ENCODE peak calls at places on chromosomes 12 and 14, in ten cellular contexts. V is foreskin fibroblast, Q is retinal pigment epithelial cell, S is cardiac fibroblast, F is body of pancreas, N is thyroid gland, O is fibroblast of the aortic adventitia, I is left ventricle myocardium inferior, K is GM12865, L is BJ. R is an unnamed sample.

GRCh38 chr12:45989277-45989856 is 1.0 kb downstream of the SCAF11 start:
- DNase-seq in V (no peak), Q (no peak), S (peak), F (no peak), N (no peak), O (peak), I (no peak), K (peak), L (no peak), R (no peak)

GRCh38 chr14:94317259-94317658 is 5.9 kb downstream of the SERPINA6 start:
- DNase-seq in V (peak), Q (peak), S (peak), F (no peak), N (peak), O (peak), I (peak), K (no peak), L (no peak), R (no peak)

GRCh38 chr12:98725481-98726247 is 80.6 kb downstream of the APAF1 start:
- DNase-seq in V (peak), Q (no peak), S (peak), F (peak), N (peak), O (peak), I (no peak), K (peak), L (no peak), R (peak)

GRCh38 chr14:94355191-94355794 is 32.2 kb upstream of the SERPINA6 start:
- DNase-seq in V (peak), Q (no peak), S (peak), F (peak), N (peak), O (peak), I (peak), K (no peak), L (no peak), R (peak)

GRCh38 chr14:51597511-51597920 is 54.2 kb upstream of the FRMD6 start:
- DNase-seq in V (peak), Q (no peak), S (no peak), F (no peak), N (no peak), O (no peak), I (no peak), K (no peak), L (peak), R (no peak)

GRCh38 chr12:26749781-26750180 is 83.2 kb downstream of the ITPR2 start:
- DNase-seq in V (no peak), Q (no peak), S (no peak), F (no peak), N (no peak), O (no peak), I (no peak), K (peak), L (no peak), R (no peak)

GRCh38 chr12:52170827-52171226 is 21.0 kb downstream of the KRT80 start:
- DNase-seq in V (no peak), Q (no peak), S (no peak), F (no peak), N (no peak), O (no peak), I (no peak), K (no peak), L (no peak), R (no peak)

GRCh38 chr12:25852792-25853191 is 105.7 kb upstream of the RASSF8 start:
- DNase-seq in V (peak), Q (no peak), S (peak), F (no peak), N (no peak), O (no peak), I (no peak), K (no peak), L (peak), R (peak)

GRCh38 chr14:45698462-45699134 is 445.6 kb upstream of the MIS18BP1 start:
- DNase-seq in V (peak), Q (peak), S (no peak), F (peak), N (peak), O (no peak), I (no peak), K (no peak), L (no peak), R (no peak)

GRCh38 chr12:52285851-52286530 is 5.3 kb downstream of the KRT81 start:
- DNase-seq in V (no peak), Q (no peak), S (no peak), F (no peak), N (no peak), O (no peak), I (no peak), K (no peak), L (no peak), R (no peak)

GRCh38 chr14:36955967-36956366 is 216.4 kb downstream of the SLC25A21 start:
- DNase-seq in V (no peak), Q (no peak), S (no peak), F (no peak), N (no peak), O (no peak), I (no peak), K (no peak), L (no peak), R (no peak)

GRCh38 chr14:28375295-28375694 is 391.3 kb upstream of the FOXG1 start:
- DNase-seq in V (peak), Q (no peak), S (peak), F (no peak), N (no peak), O (peak), I (no peak), K (no peak), L (no peak), R (peak)

GRCh38 chr12:124440841-124441381 is 126.5 kb downstream of the NCOR2 start:
- DNase-seq in V (no peak), Q (no peak), S (peak), F (no peak), N (no peak), O (no peak), I (no peak), K (no peak), L (no peak), R (no peak)

GRCh38 chr14:37122288-37122687 is 50.1 kb downstream of the SLC25A21 start:
- DNase-seq in V (peak), Q (peak), S (peak), F (no peak), N (no peak), O (peak), I (no peak), K (no peak), L (no peak), R (peak)

GRCh38 chr14:63922696-63923421 is 70.1 kb downstream of the SYNE2 start:
- DNase-seq in V (no peak), Q (peak), S (peak), F (peak), N (peak), O (peak), I (no peak), K (no peak), L (no peak), R (no peak)

GRCh38 chr14:93301821-93302447 is 30.9 kb downstream of the BTBD7 start:
- DNase-seq in V (no peak), Q (peak), S (no peak), F (no peak), N (no peak), O (no peak), I (no peak), K (no peak), L (no peak), R (peak)

GRCh38 chr12:46404225-46404631 is 31.7 kb upstream of the SLC38A2 start:
- DNase-seq in V (peak), Q (no peak), S (peak), F (no peak), N (no peak), O (peak), I (no peak), K (peak), L (no peak), R (peak)

GRCh38 chr12:130246560-130246959 is 84.3 kb downstream of the FZD10 start:
- DNase-seq in V (no peak), Q (no peak), S (no peak), F (no peak), N (no peak), O (no peak), I (no peak), K (no peak), L (no peak), R (no peak)

GRCh38 chr12:9646794-9647622 is 22.5 kb upstream of the CLEC2D start:
- DNase-seq in V (peak), Q (no peak), S (peak), F (no peak), N (no peak), O (peak), I (no peak), K (peak), L (no peak), R (peak)

GRCh38 chr14:66401447-66402095 is 84.6 kb upstream of the CCDC196 start:
- DNase-seq in V (peak), Q (no peak), S (peak), F (peak), N (peak), O (peak), I (no peak), K (peak), L (no peak), R (peak)

GRCh38 chr14:60650382-60650961 is 1.2 kb upstream of the SIX1 start:
- DNase-seq in V (peak), Q (no peak), S (no peak), F (no peak), N (no peak), O (peak), I (no peak), K (no peak), L (no peak), R (no peak)

GRCh38 chr12:69555461-69555860 is 29.8 kb upstream of the CCT2 start:
- DNase-seq in V (peak), Q (no peak), S (peak), F (no peak), N (no peak), O (peak), I (no peak), K (no peak), L (peak), R (peak)

GRCh38 chr12:88493651-88494050 is 86.6 kb downstream of the KITLG start:
- DNase-seq in V (peak), Q (no peak), S (peak), F (no peak), N (no peak), O (peak), I (no peak), K (no peak), L (no peak), R (peak)

GRCh38 chr14:35319509-35319908 is 27.3 kb downstream of the PSMA6 start:
- DNase-seq in V (no peak), Q (no peak), S (no peak), F (no peak), N (no peak), O (no peak), I (no peak), K (no peak), L (no peak), R (no peak)

GRCh38 chr12:122886851-122887816 is 8.8 kb downstream of the VPS37B start:
- DNase-seq in V (peak), Q (peak), S (peak), F (no peak), N (no peak), O (no peak), I (no peak), K (peak), L (no peak), R (peak)

GRCh38 chr14:20499108-20499507 is 6.2 kb upstream of the RNASE10 start:
- DNase-seq in V (no peak), Q (no peak), S (no peak), F (no peak), N (no peak), O (no peak), I (no peak), K (peak), L (no peak), R (no peak)

GRCh38 chr14:72305555-72305954 is 373.3 kb downstream of the RGS6 start:
- DNase-seq in V (no peak), Q (no peak), S (no peak), F (no peak), N (no peak), O (no peak), I (no peak), K (peak), L (no peak), R (no peak)

GRCh38 chr12:106771425-106771824 is 3.1 kb upstream of the RIC8B start:
- DNase-seq in V (no peak), Q (no peak), S (no peak), F (no peak), N (no peak), O (no peak), I (no peak), K (no peak), L (no peak), R (no peak)

GRCh38 chr12:106773945-106774807 is at the start of gene RIC8B:
- DNase-seq in V (peak), Q (peak), S (peak), F (peak), N (peak), O (peak), I (peak), K (peak), L (peak), R (peak)

GRCh38 chr12:106776897-106777296 is 2.4 kb downstream of the RIC8B start:
- DNase-seq in V (no peak), Q (no peak), S (no peak), F (no peak), N (no peak), O (no peak), I (no peak), K (no peak), L (no peak), R (no peak)

GRCh38 chr12:106774808-106775524 is 484 bp downstream of the RIC8B start:
- DNase-seq in V (no peak), Q (no peak), S (no peak), F (no peak), N (no peak), O (no peak), I (peak), K (peak), L (no peak), R (no peak)

GRCh38 chr12:106773286-106773685 is 1.2 kb upstream of the RIC8B start:
- DNase-seq in V (no peak), Q (no peak), S (no peak), F (no peak), N (no peak), O (no peak), I (no peak), K (no peak), L (no peak), R (no peak)
- H3K4me3 ChIP-seq in V (peak), Q (peak), S (peak), F (peak), N (peak), O (peak), I (peak), K (peak), L (peak), R (peak)

GRCh38 chr12:67223225-67223624 is 45.9 kb upstream of the CAND1 start:
- DNase-seq in V (no peak), Q (no peak), S (no peak), F (no peak), N (no peak), O (no peak), I (no peak), K (peak), L (no peak), R (no peak)

GRCh38 chr12:67217647-67218046 is 51.5 kb upstream of the CAND1 start:
- DNase-seq in V (no peak), Q (no peak), S (no peak), F (no peak), N (no peak), O (no peak), I (no peak), K (no peak), L (no peak), R (no peak)

GRCh38 chr12:67220065-67220464 is 49.1 kb upstream of the CAND1 start:
- DNase-seq in V (peak), Q (no peak), S (peak), F (peak), N (peak), O (no peak), I (peak), K (peak), L (no peak), R (no peak)

GRCh38 chr12:67222302-67222701 is 46.9 kb upstream of the CAND1 start:
- DNase-seq in V (peak), Q (no peak), S (peak), F (peak), N (no peak), O (peak), I (no peak), K (no peak), L (no peak), R (peak)
- TF ChIP-seq CTCF in V (peak), Q (peak), S (no peak), F (peak), N (peak), O (peak), I (peak), K (peak), L (peak), R (peak)

DNA sequence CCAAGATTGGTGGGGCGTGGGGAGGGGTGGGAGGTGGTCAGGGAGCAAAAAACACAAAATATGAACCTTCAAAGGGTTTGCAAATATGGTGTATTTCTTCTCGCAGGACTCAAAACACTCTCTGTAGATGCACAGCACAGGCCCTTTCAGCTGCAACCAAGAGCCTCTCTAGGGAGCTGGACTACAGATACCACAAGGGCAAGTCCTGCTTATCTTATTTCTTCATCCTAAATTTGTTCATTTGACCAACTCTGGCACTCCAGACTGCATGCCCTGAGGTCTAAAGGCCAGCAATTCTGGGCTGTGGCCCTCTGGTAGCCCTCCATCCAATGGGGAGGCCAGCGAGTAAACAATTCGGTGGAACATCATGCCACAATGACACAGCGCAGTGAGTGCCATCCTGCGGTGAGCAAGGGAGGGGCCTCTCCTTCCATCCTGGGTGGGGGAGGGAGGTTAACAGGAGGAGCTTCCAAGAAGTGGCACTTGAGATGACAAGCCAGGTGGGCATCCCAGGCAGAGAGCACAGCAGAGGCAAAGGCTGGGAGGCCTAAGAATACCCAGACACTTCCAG is 616 bp upstream of the SELPLG start:
- DNase-seq in V (no peak), Q (no peak), S (no peak), F (no peak), N (no peak), O (no peak), I (no peak), K (peak), L (no peak), R (no peak)
- H3K4me3 ChIP-seq in V (no peak), Q (no peak), S (no peak), F (no peak), N (no peak), O (no peak), I (no peak), K (peak), L (no peak), R (no peak)

GRCh38 chr12:3043406-3043805 is 33.8 kb upstream of the TSPAN9 start:
- DNase-seq in V (no peak), Q (no peak), S (no peak), F (no peak), N (no peak), O (no peak), I (no peak), K (no peak), L (no peak), R (no peak)

GRCh38 chr12:3042826-3043225 is 34.4 kb upstream of the TSPAN9 start:
- DNase-seq in V (no peak), Q (no peak), S (no peak), F (no peak), N (no peak), O (no peak), I (no peak), K (no peak), L (no peak), R (no peak)

GRCh38 chr12:3045494-3045893 is 31.7 kb upstream of the TSPAN9 start:
- DNase-seq in V (no peak), Q (no peak), S (no peak), F (no peak), N (no peak), O (no peak), I (no peak), K (no peak), L (no peak), R (no peak)

GRCh38 chr12:3042394-3042793 is 34.8 kb upstream of the TSPAN9 start:
- DNase-seq in V (no peak), Q (no peak), S (no peak), F (no peak), N (no peak), O (no peak), I (peak), K (peak), L (no peak), R (no peak)

GRCh38 chr12:3044141-3044630 is 33.0 kb upstream of the TSPAN9 start:
- DNase-seq in V (no peak), Q (no peak), S (no peak), F (no peak), N (no peak), O (no peak), I (no peak), K (no peak), L (no peak), R (no peak)
- TF ChIP-seq CTCF in V (no peak), Q (no peak), S (no peak), F (no peak), N (no peak), O (no peak), I (no peak), K (no peak), L (no peak), R (no peak)

DNA sequence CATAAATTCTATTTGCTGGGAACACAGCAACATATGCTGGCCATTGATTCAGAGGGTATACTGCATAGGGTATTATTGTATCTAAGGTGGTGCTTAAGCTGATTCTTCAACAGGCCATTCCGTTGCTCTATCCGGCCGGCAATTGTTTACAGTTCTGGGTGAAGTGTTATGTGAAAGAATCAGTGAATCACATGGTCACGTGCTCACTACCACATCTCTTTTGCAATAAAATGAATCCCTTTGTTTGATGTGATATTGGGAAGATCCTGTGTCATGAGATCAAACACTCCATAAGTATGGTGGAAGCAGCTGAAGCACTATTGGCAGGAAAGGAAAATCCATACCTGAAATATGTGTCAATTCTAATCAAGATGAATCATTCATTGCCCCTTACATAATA is 7.6 kb upstream of the USP15 start:
- DNase-seq in V (no peak), Q (no peak), S (no peak), F (no peak), N (no peak), O (no peak), I (no peak), K (no peak), L (no peak), R (no peak)
- H3K4me3 ChIP-seq in V (no peak), Q (no peak), S (no peak), F (no peak), N (no peak), O (no peak), I (no peak), K (no peak), L (no peak), R (no peak)

GRCh38 chr14:77059276-77059934 is 30.9 kb upstream of the IRF2BPL start:
- DNase-seq in V (peak), Q (peak), S (peak), F (no peak), N (no peak), O (peak), I (no peak), K (peak), L (peak), R (peak)
- TF ChIP-seq CTCF in V (peak), Q (peak), S (peak), F (no peak), N (no peak), O (peak), I (peak), K (peak), L (peak), R (peak)

DNA sequence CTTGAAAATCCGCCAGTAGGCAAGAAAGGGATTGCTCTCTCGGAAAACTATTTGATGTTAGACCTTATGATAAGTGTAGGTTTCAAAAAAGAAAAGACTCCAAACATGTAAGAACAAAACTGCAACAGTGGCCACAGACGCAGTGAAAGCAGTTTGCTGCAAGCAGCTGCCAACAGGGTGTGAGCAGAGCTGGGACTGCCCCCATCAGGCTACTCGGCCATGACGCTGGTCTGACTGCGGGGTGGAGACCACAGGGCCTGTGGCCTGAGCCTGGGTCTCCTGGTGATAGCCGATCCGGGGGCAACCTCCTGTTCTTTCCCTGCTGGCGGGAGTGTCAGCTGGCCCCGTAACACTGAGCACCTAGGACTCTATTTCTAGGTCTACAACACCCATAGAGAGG is 63.2 kb downstream of the AMN start:
- DNase-seq in V (no peak), Q (no peak), S (no peak), F (no peak), N (no peak), O (peak), I (no peak), K (peak), L (no peak), R (no peak)
- H3K4me3 ChIP-seq in V (no peak), Q (no peak), S (no peak), F (no peak), N (no peak), O (no peak), I (no peak), K (no peak), L (no peak), R (no peak)

R was measured in astrocyte of the spinal cord.